ENCODE peak calls at places on chromosomes 12 and 14, in seven cellular contexts. One of them, this sample, is unnamed.
A peak's percentile ranks its signal among the peaks of the same experiment; 100 is the strongest.

GRCh38 chr12:45575823-45576448 is 153.6 kb upstream of the ARID2 start:
- DNase-seq in Right ventricle myocardium inferior: no peak
- DNase-seq in stimulated activated CD4-positive, alpha-beta T cell treated with anti-CD3 and anti-CD28 coated beads, Interleukin-2, amount 100 ng/mL, for 24 hours: no peak
- DNase-seq in nucleus accumbens: no peak
- DNase-seq in GM13977: peak; percentile 23
- DNase-seq in ELR: no peak
- DNase-seq in cardiac fibroblast: no peak
- DNase-seq in this sample: no peak

GRCh38 chr14:90419200-90419599 is 22.4 kb downstream of the CALM1 start:
- DNase-seq in stimulated activated CD4-positive, alpha-beta T cell treated with anti-CD3 and anti-CD28 coated beads, Interleukin-2, amount 100 ng/mL, for 24 hours: no peak
- DNase-seq in Right ventricle myocardium inferior: peak; percentile 74
- DNase-seq in ELR: peak; percentile 98
- DNase-seq in cardiac fibroblast: peak; percentile 96
- DNase-seq in nucleus accumbens: peak; percentile 17
- DNase-seq in GM13977: no peak
- DNase-seq in this sample: peak; percentile 56

GRCh38 chr14:101034986-101035385 is 131.5 kb upstream of the RTL1 start:
- DNase-seq in ELR: no peak
- DNase-seq in stimulated activated CD4-positive, alpha-beta T cell treated with anti-CD3 and anti-CD28 coated beads, Interleukin-2, amount 100 ng/mL, for 24 hours: no peak
- DNase-seq in GM13977: no peak
- DNase-seq in cardiac fibroblast: no peak
- DNase-seq in nucleus accumbens: no peak
- DNase-seq in Right ventricle myocardium inferior: no peak
- DNase-seq in this sample: no peak

GRCh38 chr14:55430024-55430690 is 10.3 kb downstream of the TBPL2 start:
- DNase-seq in Right ventricle myocardium inferior: no peak
- DNase-seq in GM13977: peak; percentile 71
- DNase-seq in nucleus accumbens: no peak
- DNase-seq in stimulated activated CD4-positive, alpha-beta T cell treated with anti-CD3 and anti-CD28 coated beads, Interleukin-2, amount 100 ng/mL, for 24 hours: no peak
- DNase-seq in cardiac fibroblast: peak; percentile 83
- DNase-seq in ELR: peak; percentile 82
- DNase-seq in this sample: no peak

GRCh38 chr12:2642176-2642892 is 152.4 kb upstream of the FKBP4 start:
- DNase-seq in ELR: no peak
- DNase-seq in nucleus accumbens: no peak
- DNase-seq in Right ventricle myocardium inferior: no peak
- DNase-seq in cardiac fibroblast: no peak
- DNase-seq in stimulated activated CD4-positive, alpha-beta T cell treated with anti-CD3 and anti-CD28 coated beads, Interleukin-2, amount 100 ng/mL, for 24 hours: no peak
- DNase-seq in GM13977: no peak
- DNase-seq in this sample: no peak

GRCh38 chr14:60085085-60085484 is 6.6 kb upstream of the PCNX4 start:
- DNase-seq in Right ventricle myocardium inferior: no peak
- DNase-seq in stimulated activated CD4-positive, alpha-beta T cell treated with anti-CD3 and anti-CD28 coated beads, Interleukin-2, amount 100 ng/mL, for 24 hours: no peak
- DNase-seq in cardiac fibroblast: peak; percentile 72
- DNase-seq in nucleus accumbens: no peak
- DNase-seq in ELR: peak; percentile 14
- DNase-seq in GM13977: no peak
- DNase-seq in this sample: no peak

GRCh38 chr12:32312049-32312670 is 87.2 kb upstream of the FGD4 start:
- DNase-seq in stimulated activated CD4-positive, alpha-beta T cell treated with anti-CD3 and anti-CD28 coated beads, Interleukin-2, amount 100 ng/mL, for 24 hours: no peak
- DNase-seq in Right ventricle myocardium inferior: no peak
- DNase-seq in cardiac fibroblast: peak; percentile 87
- DNase-seq in ELR: peak; percentile 80
- DNase-seq in GM13977: peak; percentile 36
- DNase-seq in nucleus accumbens: no peak
- DNase-seq in this sample: no peak

GRCh38 chr12:31780096-31780495 is 51.3 kb upstream of the AMN1 start:
- DNase-seq in ELR: no peak
- DNase-seq in nucleus accumbens: no peak
- DNase-seq in cardiac fibroblast: no peak
- DNase-seq in Right ventricle myocardium inferior: no peak
- DNase-seq in stimulated activated CD4-positive, alpha-beta T cell treated with anti-CD3 and anti-CD28 coated beads, Interleukin-2, amount 100 ng/mL, for 24 hours: no peak
- DNase-seq in GM13977: no peak
- DNase-seq in this sample: no peak

GRCh38 chr14:97350894-97351713 is 553.9 kb downstream of the VRK1 start:
- DNase-seq in cardiac fibroblast: no peak
- DNase-seq in nucleus accumbens: no peak
- DNase-seq in stimulated activated CD4-positive, alpha-beta T cell treated with anti-CD3 and anti-CD28 coated beads, Interleukin-2, amount 100 ng/mL, for 24 hours: no peak
- DNase-seq in ELR: no peak
- DNase-seq in GM13977: no peak
- DNase-seq in Right ventricle myocardium inferior: no peak
- DNase-seq in this sample: no peak